ENCODE peak calls at places on chromosomes 11 and 22, in five cellular contexts. V is activated CD8-positive, alpha-beta memory T cell treated with anti-CD3 and anti-CD28 coated beads for 24 hours; H is HAP-1; X is PC-3; G is cardiac muscle cell. U is an unnamed sample.

GRCh38 chr22:19504900-19505734 is 19.1 kb downstream of the CLDN5 start:
- DNase-seq in X (no peak), G (no peak), H (no peak), V (no peak), U (no peak)

GRCh38 chr11:123653997-123654565 is 343 bp downstream of the SCN3B start:
- DNase-seq in H (no peak), V (peak; percentile 64), X (peak; percentile 16), G (peak; percentile 85), U (no peak)

GRCh38 chr11:120792306-120792705 is 231.6 kb upstream of the TBCEL start:
- DNase-seq in X (no peak), G (peak; percentile 23), H (no peak), V (no peak), U (no peak)

GRCh38 chr11:18696638-18697225 is 1.8 kb upstream of the TMEM86A start:
- DNase-seq in V (no peak), G (no peak), X (peak; percentile 22), H (no peak), U (no peak)

GRCh38 chr22:30968015-30968923 is at the start of gene MORC2:
- DNase-seq in H (no peak), G (no peak), V (no peak), X (peak; percentile 24), U (peak; percentile 69)

GRCh38 chr11:10618490-10618889 is 50.0 kb upstream of the LYVE1 start:
- DNase-seq in X (no peak), H (no peak), G (no peak), V (no peak), U (no peak)

GRCh38 chr11:117949062-117949461 is 19.9 kb upstream of the TMPRSS13 start:
- DNase-seq in H (no peak), G (no peak), V (peak; percentile 47), X (no peak), U (no peak)

GRCh38 chr11:45280449-45280848 is 5.7 kb downstream of the SYT13 start:
- DNase-seq in X (no peak), V (no peak), G (no peak), H (no peak), U (no peak)